ENCODE peak calls at places on chromosomes 6 and 20, in seven cellular contexts. One of them, this sample, is unnamed.

GRCh38 chr6:10567256-10568041 is 46.3 kb downstream of the GCNT2 start:
- DNase-seq in effector CD4-positive, alpha-beta T cell: no peak
- DNase-seq in ovary: no peak
- DNase-seq in AG09319: no peak
- DNase-seq in DMS153: no peak
- DNase-seq in SW 1271: no peak
- DNase-seq in spleen: no peak
- DNase-seq in this sample: no peak

GRCh38 chr20:61092199-61092598 is 159.9 kb upstream of the CDH4 start:
- DNase-seq in effector CD4-positive, alpha-beta T cell: no peak
- DNase-seq in SW 1271: no peak
- DNase-seq in DMS153: no peak
- DNase-seq in spleen: no peak
- DNase-seq in AG09319: no peak
- DNase-seq in ovary: no peak
- DNase-seq in this sample: no peak

GRCh38 chr6:35522660-35523658 is 10.3 kb upstream of the TULP1 start:
- DNase-seq in ovary: peak
- DNase-seq in SW 1271: peak
- DNase-seq in AG09319: peak
- DNase-seq in effector CD4-positive, alpha-beta T cell: peak
- DNase-seq in spleen: peak
- DNase-seq in DMS153: no peak
- DNase-seq in this sample: peak

GRCh38 chr6:38184780-38185080 is 365.2 kb downstream of the ZFAND3 start:
- DNase-seq in spleen: peak
- DNase-seq in AG09319: no peak
- DNase-seq in SW 1271: no peak
- DNase-seq in ovary: no peak
- DNase-seq in effector CD4-positive, alpha-beta T cell: no peak
- DNase-seq in DMS153: no peak
- DNase-seq in this sample: no peak

GRCh38 chr6:90082847-90083246 is 188.6 kb downstream of the GJA10 start:
- DNase-seq in effector CD4-positive, alpha-beta T cell: no peak
- DNase-seq in AG09319: no peak
- DNase-seq in SW 1271: no peak
- DNase-seq in DMS153: no peak
- DNase-seq in ovary: no peak
- DNase-seq in spleen: no peak
- DNase-seq in this sample: no peak

GRCh38 chr20:56900252-56900651 is 271.1 kb downstream of the TFAP2C start:
- DNase-seq in spleen: no peak
- DNase-seq in DMS153: no peak
- DNase-seq in effector CD4-positive, alpha-beta T cell: no peak
- DNase-seq in SW 1271: no peak
- DNase-seq in ovary: no peak
- DNase-seq in AG09319: no peak
- DNase-seq in this sample: no peak

GRCh38 chr20:5470943-5471342 is 154.2 kb upstream of the PROKR2 start:
- DNase-seq in AG09319: no peak
- DNase-seq in DMS153: no peak
- DNase-seq in ovary: no peak
- DNase-seq in effector CD4-positive, alpha-beta T cell: no peak
- DNase-seq in spleen: no peak
- DNase-seq in SW 1271: no peak
- DNase-seq in this sample: no peak

GRCh38 chr6:152201134-152201533 is 393.7 kb downstream of the ESR1 start:
- DNase-seq in AG09319: no peak
- DNase-seq in spleen: no peak
- DNase-seq in SW 1271: no peak
- DNase-seq in DMS153: no peak
- DNase-seq in ovary: no peak
- DNase-seq in effector CD4-positive, alpha-beta T cell: no peak
- DNase-seq in this sample: no peak

GRCh38 chr6:136103763-136104311 is 146.3 kb downstream of the MTFR2 start:
- DNase-seq in DMS153: no peak
- DNase-seq in AG09319: no peak
- DNase-seq in SW 1271: no peak
- DNase-seq in effector CD4-positive, alpha-beta T cell: no peak
- DNase-seq in ovary: no peak
- DNase-seq in spleen: no peak
- DNase-seq in this sample: no peak

GRCh38 chr6:74280130-74280692 is 584.2 kb downstream of the CD109 start:
- DNase-seq in spleen: no peak
- DNase-seq in DMS153: no peak
- DNase-seq in AG09319: no peak
- DNase-seq in SW 1271: no peak
- DNase-seq in effector CD4-positive, alpha-beta T cell: no peak
- DNase-seq in ovary: no peak
- DNase-seq in this sample: no peak

GRCh38 chr20:47348539-47349142 is 7.9 kb downstream of the ZMYND8 start:
- DNase-seq in ovary: no peak
- DNase-seq in spleen: no peak
- DNase-seq in SW 1271: peak
- DNase-seq in effector CD4-positive, alpha-beta T cell: no peak
- DNase-seq in DMS153: no peak
- DNase-seq in AG09319: no peak
- DNase-seq in this sample: no peak

GRCh38 chr6:13488015-13488895 is 855 bp upstream of the GFOD1 start:
- DNase-seq in DMS153: no peak
- DNase-seq in SW 1271: no peak
- DNase-seq in effector CD4-positive, alpha-beta T cell: no peak
- DNase-seq in spleen: peak
- DNase-seq in ovary: peak
- DNase-seq in AG09319: no peak
- DNase-seq in this sample: no peak

GRCh38 chr6:67558985-67559384 is 1076.1 kb upstream of the ADGRB3 start:
- DNase-seq in effector CD4-positive, alpha-beta T cell: no peak
- DNase-seq in spleen: no peak
- DNase-seq in ovary: no peak
- DNase-seq in SW 1271: no peak
- DNase-seq in AG09319: no peak
- DNase-seq in DMS153: no peak
- DNase-seq in this sample: no peak

GRCh38 chr20:24842591-24843442 is 106.3 kb upstream of the CST7 start:
- DNase-seq in effector CD4-positive, alpha-beta T cell: no peak
- DNase-seq in spleen: no peak
- DNase-seq in AG09319: no peak
- DNase-seq in ovary: no peak
- DNase-seq in SW 1271: no peak
- DNase-seq in DMS153: no peak
- DNase-seq in this sample: no peak

GRCh38 chr6:1604991-1605821 is 4.5 kb upstream of the FOXC1 start:
- DNase-seq in effector CD4-positive, alpha-beta T cell: no peak
- DNase-seq in ovary: no peak
- DNase-seq in AG09319: no peak
- DNase-seq in DMS153: no peak
- DNase-seq in SW 1271: no peak
- DNase-seq in spleen: peak
- DNase-seq in this sample: no peak

GRCh38 chr6:151071295-151071694 is 168.5 kb upstream of the AKAP12 start:
- DNase-seq in ovary: peak
- DNase-seq in DMS153: no peak
- DNase-seq in effector CD4-positive, alpha-beta T cell: no peak
- DNase-seq in SW 1271: no peak
- DNase-seq in spleen: no peak
- DNase-seq in AG09319: peak
- DNase-seq in this sample: no peak

GRCh38 chr6:112216699-112217551 is 37.4 kb downstream of the LAMA4 start:
- DNase-seq in AG09319: no peak
- DNase-seq in ovary: no peak
- DNase-seq in spleen: no peak
- DNase-seq in DMS153: no peak
- DNase-seq in effector CD4-positive, alpha-beta T cell: no peak
- DNase-seq in SW 1271: peak
- DNase-seq in this sample: no peak

GRCh38 chr6:125534430-125535263 is 214.8 kb upstream of the HEY2 start:
- DNase-seq in effector CD4-positive, alpha-beta T cell: no peak
- DNase-seq in SW 1271: no peak
- DNase-seq in AG09319: no peak
- DNase-seq in DMS153: no peak
- DNase-seq in spleen: no peak
- DNase-seq in ovary: no peak
- DNase-seq in this sample: no peak

GRCh38 chr6:160417135-160417534 is 69.0 kb downstream of the SLC22A3 start:
- DNase-seq in AG09319: no peak
- DNase-seq in effector CD4-positive, alpha-beta T cell: no peak
- DNase-seq in DMS153: no peak
- DNase-seq in SW 1271: no peak
- DNase-seq in ovary: no peak
- DNase-seq in spleen: no peak
- DNase-seq in this sample: no peak

GRCh38 chr6:36130672-36131516 is 581 bp downstream of the MAPK13 start:
- DNase-seq in AG09319: no peak
- DNase-seq in effector CD4-positive, alpha-beta T cell: peak
- DNase-seq in DMS153: no peak
- DNase-seq in ovary: peak
- DNase-seq in SW 1271: no peak
- DNase-seq in spleen: peak
- DNase-seq in this sample: no peak

GRCh38 chr6:170226647-170227046 is 64.2 kb downstream of the DLL1 start:
- DNase-seq in spleen: peak
- DNase-seq in effector CD4-positive, alpha-beta T cell: no peak
- DNase-seq in DMS153: no peak
- DNase-seq in SW 1271: no peak
- DNase-seq in AG09319: no peak
- DNase-seq in ovary: peak
- DNase-seq in this sample: no peak

GRCh38 chr6:155327326-155328073 is 13.2 kb upstream of the TFB1M start:
- DNase-seq in ovary: peak
- DNase-seq in SW 1271: peak
- DNase-seq in spleen: no peak
- DNase-seq in DMS153: no peak
- DNase-seq in effector CD4-positive, alpha-beta T cell: peak
- DNase-seq in AG09319: peak
- DNase-seq in this sample: no peak

GRCh38 chr6:109243863-109244825 is 138.1 kb downstream of the CD164 start:
- DNase-seq in ovary: no peak
- DNase-seq in effector CD4-positive, alpha-beta T cell: no peak
- DNase-seq in spleen: no peak
- DNase-seq in SW 1271: no peak
- DNase-seq in AG09319: no peak
- DNase-seq in DMS153: no peak
- DNase-seq in this sample: no peak

GRCh38 chr6:143516700-143517446 is 5.4 kb upstream of the FUCA2 start:
- DNase-seq in AG09319: no peak
- DNase-seq in SW 1271: no peak
- DNase-seq in spleen: no peak
- DNase-seq in effector CD4-positive, alpha-beta T cell: no peak
- DNase-seq in ovary: no peak
- DNase-seq in DMS153: no peak
- DNase-seq in this sample: no peak

GRCh38 chr6:4849214-4849613 is 73.0 kb downstream of the CDYL start:
- DNase-seq in AG09319: no peak
- DNase-seq in DMS153: no peak
- DNase-seq in ovary: no peak
- DNase-seq in SW 1271: no peak
- DNase-seq in effector CD4-positive, alpha-beta T cell: no peak
- DNase-seq in spleen: no peak
- DNase-seq in this sample: no peak

GRCh38 chr20:47574616-47575401 is 73.1 kb downstream of the NCOA3 start:
- DNase-seq in effector CD4-positive, alpha-beta T cell: no peak
- DNase-seq in SW 1271: no peak
- DNase-seq in DMS153: peak
- DNase-seq in spleen: no peak
- DNase-seq in ovary: no peak
- DNase-seq in AG09319: no peak
- DNase-seq in this sample: no peak

GRCh38 chr6:2792330-2792729 is 27.1 kb downstream of the WRNIP1 start:
- DNase-seq in SW 1271: no peak
- DNase-seq in ovary: no peak
- DNase-seq in AG09319: no peak
- DNase-seq in DMS153: no peak
- DNase-seq in spleen: no peak
- DNase-seq in effector CD4-positive, alpha-beta T cell: no peak
- DNase-seq in this sample: no peak

GRCh38 chr6:37525460-37526357 is 26.0 kb upstream of the CCDC167 start:
- DNase-seq in DMS153: no peak
- DNase-seq in effector CD4-positive, alpha-beta T cell: no peak
- DNase-seq in spleen: no peak
- DNase-seq in SW 1271: no peak
- DNase-seq in AG09319: no peak
- DNase-seq in ovary: no peak
- DNase-seq in this sample: no peak

GRCh38 chr6:98117072-98117471 is 717.3 kb upstream of the POU3F2 start:
- DNase-seq in AG09319: no peak
- DNase-seq in DMS153: no peak
- DNase-seq in effector CD4-positive, alpha-beta T cell: no peak
- DNase-seq in SW 1271: no peak
- DNase-seq in spleen: no peak
- DNase-seq in ovary: no peak
- DNase-seq in this sample: no peak

GRCh38 chr6:20691185-20691584 is 156.9 kb downstream of the CDKAL1 start:
- DNase-seq in effector CD4-positive, alpha-beta T cell: no peak
- DNase-seq in DMS153: peak
- DNase-seq in AG09319: no peak
- DNase-seq in ovary: no peak
- DNase-seq in spleen: no peak
- DNase-seq in SW 1271: no peak
- DNase-seq in this sample: no peak

GRCh38 chr20:2694519-2694918 is 1.9 kb downstream of the EBF4 start:
- DNase-seq in effector CD4-positive, alpha-beta T cell: no peak
- DNase-seq in ovary: no peak
- DNase-seq in AG09319: no peak
- DNase-seq in DMS153: no peak
- DNase-seq in SW 1271: no peak
- DNase-seq in spleen: peak
- DNase-seq in this sample: no peak

GRCh38 chr20:19815553-19815991 is 57.5 kb downstream of the RIN2 start:
- DNase-seq in spleen: no peak
- DNase-seq in AG09319: peak
- DNase-seq in SW 1271: peak
- DNase-seq in DMS153: no peak
- DNase-seq in ovary: no peak
- DNase-seq in effector CD4-positive, alpha-beta T cell: no peak
- DNase-seq in this sample: peak

GRCh38 chr6:132648356-132648755 is 10.6 kb downstream of the TAAR1 start:
- DNase-seq in ovary: no peak
- DNase-seq in SW 1271: no peak
- DNase-seq in spleen: no peak
- DNase-seq in effector CD4-positive, alpha-beta T cell: no peak
- DNase-seq in AG09319: no peak
- DNase-seq in DMS153: no peak
- DNase-seq in this sample: no peak

GRCh38 chr20:31496761-31497295 is 17.4 kb upstream of the HM13 start:
- DNase-seq in SW 1271: no peak
- DNase-seq in AG09319: no peak
- DNase-seq in ovary: peak
- DNase-seq in spleen: no peak
- DNase-seq in effector CD4-positive, alpha-beta T cell: no peak
- DNase-seq in DMS153: no peak
- DNase-seq in this sample: peak

GRCh38 chr20:58894652-58895051 is 42.1 kb downstream of the GNAS start:
- DNase-seq in SW 1271: no peak
- DNase-seq in DMS153: no peak
- DNase-seq in AG09319: no peak
- DNase-seq in ovary: no peak
- DNase-seq in effector CD4-positive, alpha-beta T cell: no peak
- DNase-seq in spleen: no peak
- DNase-seq in this sample: no peak

GRCh38 chr6:32192608-32193039 is at the start of gene GPSM3:
- DNase-seq in spleen: peak
- DNase-seq in SW 1271: peak
- DNase-seq in AG09319: no peak
- DNase-seq in DMS153: peak
- DNase-seq in ovary: peak
- DNase-seq in effector CD4-positive, alpha-beta T cell: peak
- DNase-seq in this sample: no peak

GRCh38 chr20:6044102-6044501 is 9.8 kb downstream of the LRRN4 start:
- DNase-seq in spleen: no peak
- DNase-seq in SW 1271: no peak
- DNase-seq in effector CD4-positive, alpha-beta T cell: no peak
- DNase-seq in ovary: no peak
- DNase-seq in AG09319: no peak
- DNase-seq in DMS153: no peak
- DNase-seq in this sample: no peak

GRCh38 chr20:12058201-12058600 is 140.5 kb downstream of the BTBD3 start:
- DNase-seq in ovary: no peak
- DNase-seq in SW 1271: no peak
- DNase-seq in effector CD4-positive, alpha-beta T cell: no peak
- DNase-seq in DMS153: no peak
- DNase-seq in AG09319: no peak
- DNase-seq in spleen: no peak
- DNase-seq in this sample: no peak

This sample was measured in RWPE2.